ENCODE peak calls at places on chromosomes 3 and 15, in four cellular contexts. S, P, H and G are unnamed samples.

GRCh38 chr3:138945646-138946553 is 1.0 kb downstream of the FOXL2 start:
- DNase-seq in S (no peak), P (peak; percentile 56), H (no peak), G (peak; percentile 79)

GRCh38 chr3:160982497-160982896 is 122.7 kb downstream of the B3GALNT1 start:
- DNase-seq in S (no peak), P (no peak), H (no peak), G (no peak)

GRCh38 chr15:34753236-34753894 is 1.4 kb downstream of the GJD2 start:
- DNase-seq in S (no peak), P (peak; percentile 45), H (peak; percentile 10), G (no peak)

GRCh38 chr15:31552482-31553099 is 226.0 kb downstream of the KLF13 start:
- DNase-seq in S (no peak), P (no peak), H (no peak), G (no peak)

GRCh38 chr3:173958805-173959204 is 561.3 kb downstream of the NLGN1 start:
- DNase-seq in S (no peak), P (no peak), H (no peak), G (no peak)

GRCh38 chr15:47766406-47766805 is 49.1 kb downstream of the SEMA6D start:
- DNase-seq in S (no peak), P (no peak), H (no peak), G (no peak)

GRCh38 chr3:36991923-36992805 is 767 bp downstream of the EPM2AIP1 start:
- DNase-seq in S (no peak), P (peak; percentile 40), H (peak; percentile 46), G (no peak)

GRCh38 chr3:15309662-15310335 is 22.6 kb downstream of the SH3BP5 start:
- DNase-seq in S (no peak), P (no peak), H (no peak), G (no peak)

GRCh38 chr3:111862974-111863373 is 3.9 kb downstream of the PHLDB2 start:
- DNase-seq in S (no peak), P (no peak), H (no peak), G (no peak)

GRCh38 chr3:149487598-149488197 is 13.2 kb downstream of the TM4SF4 start:
- DNase-seq in S (peak; percentile 61), P (peak; percentile 19), H (no peak), G (no peak)

GRCh38 chr3:113695818-113696645 is at the start of gene USF3:
- DNase-seq in S (peak; percentile 23), P (peak; percentile 91), H (peak; percentile 45), G (peak; percentile 95)

GRCh38 chr3:54999159-54999558 is 71.3 kb upstream of the LRTM1 start:
- DNase-seq in S (no peak), P (peak; percentile 11), H (peak; percentile 2), G (no peak)

DNA sequence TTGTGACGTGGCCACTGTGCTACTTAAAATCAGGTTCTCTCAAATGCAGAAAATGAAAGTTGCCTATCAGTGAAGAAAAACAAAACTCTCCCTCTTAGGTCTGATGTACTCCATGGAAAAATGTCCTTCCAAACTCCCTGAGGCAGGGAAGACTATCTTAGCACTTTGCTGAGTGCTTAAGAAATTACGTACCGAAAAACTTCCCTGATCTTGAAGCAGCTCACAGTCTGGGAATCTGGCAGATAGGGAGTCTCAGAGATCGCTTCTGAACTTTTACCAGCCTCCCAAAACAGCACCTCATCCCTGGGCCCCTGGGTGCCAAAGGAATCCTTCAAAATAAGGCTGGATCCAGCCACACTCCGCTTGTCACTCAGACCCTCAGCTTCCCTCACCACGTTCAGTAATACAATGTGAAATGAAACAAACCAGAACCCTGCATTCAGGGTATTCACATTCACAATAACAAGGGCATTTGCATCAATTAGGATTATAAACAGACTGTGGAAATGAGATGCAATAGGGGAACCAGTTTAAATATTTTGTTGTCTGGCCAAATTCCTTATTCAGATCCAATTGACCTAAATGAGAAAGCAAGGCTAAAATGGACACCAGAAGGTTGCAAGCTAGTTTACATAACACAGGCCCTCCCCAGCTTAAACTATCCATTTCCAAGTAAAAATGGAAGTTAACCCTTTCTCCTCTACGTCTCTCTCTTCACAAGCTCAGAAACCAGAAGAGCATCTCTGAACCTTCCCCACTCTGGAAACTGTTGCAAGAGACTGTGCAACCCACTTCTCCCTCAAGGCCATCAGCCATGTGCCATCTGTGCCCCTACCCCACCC is 20.9 kb downstream of the OSBPL10 start:
- DNase-seq in S (no peak), P (no peak), H (no peak), G (no peak)
- TF ChIP-seq ELF1 in S (no peak), P (no peak), H (no peak), G (no peak)

GRCh38 chr3:187967982-187968381 is 186.0 kb upstream of the LPP start:
- DNase-seq in S (no peak), P (no peak), H (no peak), G (no peak)
- TF ChIP-seq ELF1 in S (no peak), P (no peak), H (no peak), G (no peak)

DNA sequence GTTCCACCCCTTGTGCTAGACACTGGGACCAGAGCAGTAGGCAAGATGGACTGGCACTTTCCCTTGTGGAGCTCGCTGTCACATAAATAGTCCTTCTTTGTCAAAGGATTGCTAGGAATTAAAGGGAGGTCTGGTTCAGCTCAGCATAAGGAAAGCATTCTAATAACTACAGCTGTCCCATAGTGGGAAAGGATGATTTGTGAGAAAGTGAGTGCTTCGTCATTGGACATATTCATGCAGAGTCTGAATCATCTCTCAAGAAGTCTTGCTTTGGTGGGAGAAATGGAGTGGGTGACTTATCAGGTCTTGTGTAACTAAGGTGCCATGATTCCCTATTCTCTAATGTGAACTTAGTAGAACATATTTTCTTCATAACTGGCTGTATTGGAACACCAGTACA is 14.7 kb downstream of the PPARG start:
- DNase-seq in S (no peak), P (no peak), H (no peak), G (no peak)
- TF ChIP-seq ELF1 in S (no peak), P (no peak), H (no peak), G (no peak)

DNA sequence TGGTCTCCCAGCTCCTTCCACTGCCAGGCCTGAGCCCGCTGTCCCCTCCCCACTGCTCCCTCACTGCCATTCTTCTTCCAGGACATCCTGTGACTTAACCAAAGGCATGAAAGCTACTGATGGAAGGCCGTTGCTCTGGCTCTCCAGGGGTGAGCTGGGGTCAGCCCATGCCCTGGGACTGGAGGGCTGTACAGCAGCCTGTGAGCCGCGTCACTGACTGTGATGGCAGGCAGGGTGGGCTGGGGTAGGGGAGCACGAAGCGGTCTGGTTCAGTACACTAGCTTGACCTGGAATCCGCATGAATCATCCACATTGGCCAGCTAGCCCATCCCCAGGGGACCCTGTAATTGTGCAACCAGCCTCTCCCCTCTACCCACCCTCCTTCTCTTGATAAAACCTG is 30.8 kb downstream of the CORO2B start:
- DNase-seq in S (no peak), P (no peak), H (no peak), G (no peak)
- TF ChIP-seq ELF1 in S (no peak), P (no peak), H (no peak), G (no peak)

DNA sequence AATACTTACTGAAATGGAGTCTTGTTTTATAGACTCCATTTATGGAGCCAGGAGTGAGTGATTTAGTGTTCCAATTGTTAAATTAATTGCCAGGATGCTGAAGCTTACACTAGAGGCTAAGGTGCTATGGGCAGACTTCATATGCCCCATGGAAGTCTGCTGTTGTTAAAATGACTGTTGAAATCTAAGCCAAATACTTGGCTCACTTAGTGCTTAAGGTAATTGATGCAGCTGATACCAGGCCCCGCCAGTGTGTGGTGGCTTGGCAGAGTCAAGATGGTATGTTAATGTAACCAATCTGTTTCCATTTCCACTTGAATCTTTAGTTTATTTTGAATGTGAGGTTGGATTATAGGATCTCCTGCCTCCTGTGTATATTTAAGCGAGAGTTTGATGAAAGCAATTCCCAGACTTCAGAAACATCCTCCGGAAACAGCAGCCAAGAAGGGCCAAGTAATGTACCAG is 187.1 kb downstream of the ITPR1 start:
- DNase-seq in S (no peak), P (no peak), H (no peak), G (no peak)
- TF ChIP-seq ELF1 in S (no peak), P (no peak), H (no peak), G (no peak)

GRCh38 chr3:143016321-143016972 is 15.1 kb downstream of the U2SURP start:
- DNase-seq in S (no peak), P (no peak), H (no peak), G (no peak)
- TF ChIP-seq ELF1 in S (no peak), P (no peak), H (no peak), G (no peak)

DNA sequence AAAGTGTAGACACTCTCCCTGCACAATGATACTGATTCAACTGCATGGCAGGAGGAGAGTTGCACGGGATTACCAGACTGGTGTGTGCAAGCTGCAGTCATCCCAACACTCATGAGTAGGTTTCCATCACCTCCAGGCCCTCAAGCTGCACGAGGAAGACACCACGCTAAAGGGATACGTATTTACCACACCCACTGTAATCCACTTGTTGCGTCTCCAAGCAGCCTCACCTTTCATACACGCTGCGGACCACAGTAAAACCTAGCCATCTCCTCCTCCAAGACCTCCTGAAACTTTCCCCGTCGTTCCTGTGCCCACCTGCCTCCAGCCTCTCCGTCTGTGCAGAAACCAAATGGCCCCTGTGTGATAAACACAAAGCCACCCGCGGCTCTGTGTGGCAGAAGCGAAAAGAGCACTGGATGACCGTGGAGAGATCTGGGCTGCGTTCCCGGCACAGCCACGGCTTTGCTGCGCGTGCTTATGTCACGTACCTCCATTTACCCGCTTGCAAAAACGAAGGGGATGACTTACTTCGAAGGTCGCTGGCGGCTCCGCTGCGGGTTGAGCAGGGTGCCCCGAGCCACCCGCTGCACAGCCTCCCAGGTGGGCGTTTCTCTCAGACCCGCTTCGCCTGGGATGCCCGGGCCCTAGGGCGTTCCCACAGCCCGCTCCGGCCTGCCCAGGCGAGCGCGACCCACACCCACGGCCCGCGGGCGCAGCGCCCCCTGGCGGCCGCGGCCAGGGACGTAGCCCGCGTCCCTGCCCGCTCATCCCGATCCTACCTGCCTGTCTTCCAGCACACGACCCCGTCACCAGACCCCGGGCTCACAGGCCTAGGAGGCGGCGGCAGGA is 638 bp downstream of the ABCC5 start:
- DNase-seq in S (peak; percentile 21), P (peak; percentile 83), H (peak; percentile 18), G (peak; percentile 92)
- TF ChIP-seq ELF1 in S (no peak), P (no peak), H (no peak), G (no peak)

GRCh38 chr3:50164481-50164880 is 9.4 kb downstream of the SEMA3F start:
- DNase-seq in S (no peak), P (no peak), H (no peak), G (no peak)

GRCh38 chr3:50164984-50165383 is 9.9 kb downstream of the SEMA3F start:
- DNase-seq in S (no peak), P (no peak), H (no peak), G (no peak)

GRCh38 chr3:50166309-50167019 is 11.3 kb downstream of the SEMA3F start:
- DNase-seq in S (no peak), P (no peak), H (no peak), G (no peak)

GRCh38 chr3:50167069-50167781 is 12.1 kb downstream of the SEMA3F start:
- DNase-seq in S (no peak), P (no peak), H (peak; percentile 68), G (no peak)

GRCh38 chr3:50165388-50166308 is 10.5 kb downstream of the SEMA3F start:
- DNase-seq in S (no peak), P (no peak), H (no peak), G (no peak)
- TF ChIP-seq ELF1 in S (no peak), P (no peak), H (no peak), G (no peak)